ENCODE peak calls at places on chromosomes 1 and 21, in seven cellular contexts. F is T47D, X is islet precursor cell, H is CMK, T is LHCN-M2, W is psoas muscle, A is COR-L47. D is an unnamed sample.

GRCh38 chr1:22418352-22418751 is 33.3 kb upstream of the ZBTB40 start:
- DNase-seq in F (no peak), X (no peak), H (no peak), T (no peak), W (no peak), A (no peak), D (no peak)

GRCh38 chr21:34728479-34728878 is 59.7 kb downstream of the CLIC6 start:
- DNase-seq in F (peak), X (no peak), H (no peak), T (no peak), W (no peak), A (peak), D (no peak)

GRCh38 chr1:52629021-52629643 is 3.8 kb upstream of the SHISAL2A start:
- DNase-seq in F (no peak), X (peak), H (no peak), T (no peak), W (no peak), A (no peak), D (no peak)

GRCh38 chr1:59414406-59415133 is 117.7 kb downstream of the FGGY start:
- DNase-seq in F (no peak), X (no peak), H (peak), T (peak), W (no peak), A (no peak), D (no peak)

GRCh38 chr1:83850849-83851248 is 148.1 kb downstream of the TTLL7 start:
- DNase-seq in F (no peak), X (no peak), H (no peak), T (no peak), W (no peak), A (no peak), D (no peak)

GRCh38 chr1:83102630-83103071 is 896.3 kb downstream of the TTLL7 start:
- DNase-seq in F (no peak), X (peak), H (no peak), T (peak), W (no peak), A (peak), D (no peak)

GRCh38 chr1:47186267-47187185 is 3.3 kb downstream of the PDZK1IP1 start:
- DNase-seq in F (no peak), X (peak), H (no peak), T (no peak), W (no peak), A (no peak), D (no peak)

GRCh38 chr1:15882665-15883064 is 35.2 kb downstream of the SPEN start:
- DNase-seq in F (no peak), X (no peak), H (no peak), T (no peak), W (no peak), A (no peak), D (no peak)

GRCh38 chr1:177236967-177237366 is 66.2 kb downstream of the BRINP2 start:
- DNase-seq in F (no peak), X (no peak), H (no peak), T (no peak), W (no peak), A (no peak), D (no peak)

GRCh38 chr1:177872563-177872900 is 97.3 kb downstream of the SEC16B start:
- DNase-seq in F (no peak), X (no peak), H (no peak), T (no peak), W (no peak), A (no peak), D (no peak)

GRCh38 chr1:11337536-11338350 is 64.7 kb downstream of the UBIAD1 start:
- DNase-seq in F (no peak), X (peak), H (peak), T (peak), W (peak), A (peak), D (no peak)

GRCh38 chr1:25566730-25567341 is 23.4 kb downstream of the LDLRAP1 start:
- DNase-seq in F (peak), X (no peak), H (no peak), T (no peak), W (peak), A (no peak), D (no peak)

GRCh38 chr1:205381305-205381704 is 24.6 kb upstream of the KLHDC8A start:
- DNase-seq in F (no peak), X (no peak), H (no peak), T (no peak), W (no peak), A (no peak), D (no peak)

GRCh38 chr1:118206966-118207365 is 21.9 kb upstream of the SPAG17 start:
- DNase-seq in F (no peak), X (no peak), H (no peak), T (no peak), W (no peak), A (no peak), D (no peak)

GRCh38 chr1:159786966-159787365 is 6.2 kb downstream of the DUSP23 start:
- DNase-seq in F (no peak), X (no peak), H (no peak), T (no peak), W (no peak), A (no peak), D (no peak)

GRCh38 chr1:41663671-41664400 is 179.4 kb upstream of the EDN2 start:
- DNase-seq in F (no peak), X (no peak), H (no peak), T (peak), W (peak), A (no peak), D (no peak)

GRCh38 chr1:11478571-11479374 is at the start of gene DISP3:
- DNase-seq in F (peak), X (peak), H (peak), T (peak), W (peak), A (peak), D (peak)

GRCh38 chr1:199629624-199630023 is 397.9 kb upstream of the NR5A2 start:
- DNase-seq in F (no peak), X (no peak), H (no peak), T (no peak), W (no peak), A (no peak), D (no peak)

GRCh38 chr1:110007045-110007444 is 22.5 kb downstream of the AHCYL1 start:
- DNase-seq in F (no peak), X (no peak), H (no peak), T (no peak), W (no peak), A (no peak), D (no peak)

GRCh38 chr1:151494741-151495281 is 16.4 kb upstream of the CGN start:
- DNase-seq in F (no peak), X (peak), H (no peak), T (peak), W (no peak), A (peak), D (no peak)

GRCh38 chr21:15221799-15222386 is 157.1 kb upstream of the NRIP1 start:
- DNase-seq in F (no peak), X (peak), H (no peak), T (peak), W (peak), A (no peak), D (no peak)

GRCh38 chr21:31554511-31555022 is 104.9 kb upstream of the SOD1 start:
- DNase-seq in F (no peak), X (peak), H (no peak), T (no peak), W (no peak), A (no peak), D (no peak)

GRCh38 chr1:174405219-174405618 is 42.5 kb upstream of the GPR52 start:
- DNase-seq in F (no peak), X (no peak), H (no peak), T (no peak), W (no peak), A (no peak), D (no peak)

GRCh38 chr1:183180634-183181056 is 5.4 kb upstream of the LAMC2 start:
- DNase-seq in F (no peak), X (peak), H (no peak), T (peak), W (peak), A (no peak), D (no peak)

GRCh38 chr1:5119496-5120234 is 465.3 kb downstream of the AJAP1 start:
- DNase-seq in F (no peak), X (peak), H (no peak), T (no peak), W (no peak), A (no peak), D (no peak)

GRCh38 chr1:91591175-91591968 is 90.7 kb downstream of the CDC7 start:
- DNase-seq in F (no peak), X (no peak), H (peak), T (no peak), W (no peak), A (no peak), D (no peak)

GRCh38 chr1:40848530-40849189 is 13.5 kb downstream of the CITED4 start:
- DNase-seq in F (peak), X (peak), H (no peak), T (peak), W (no peak), A (peak), D (no peak)

GRCh38 chr1:43951021-43951985 is 4.6 kb downstream of the IPO13 start:
- DNase-seq in F (no peak), X (no peak), H (no peak), T (no peak), W (no peak), A (no peak), D (no peak)

GRCh38 chr1:198763298-198763714 is 124.5 kb downstream of the PTPRC start:
- DNase-seq in F (no peak), X (no peak), H (no peak), T (peak), W (no peak), A (no peak), D (no peak)

GRCh38 chr1:46021046-46021822 is 111.2 kb downstream of the PIK3R3 start:
- DNase-seq in F (no peak), X (no peak), H (no peak), T (peak), W (no peak), A (no peak), D (no peak)

GRCh38 chr21:34668803-34669148 is at the start of gene CLIC6:
- DNase-seq in F (peak), X (peak), H (no peak), T (no peak), W (no peak), A (no peak), D (no peak)

GRCh38 chr1:104878203-104878911 is 1128.7 kb downstream of the AMY1C start:
- DNase-seq in F (no peak), X (peak), H (no peak), T (no peak), W (no peak), A (no peak), D (no peak)

GRCh38 chr1:174998569-174999215 is 1.1 kb upstream of the CACYBP start:
- DNase-seq in F (no peak), X (no peak), H (peak), T (peak), W (no peak), A (peak), D (peak)

D was measured in GF-D8.